ENCODE peak calls at places on chromosome 6, in seven cellular contexts. M is upper lobe of left lung, D is K562, E is transverse colon, B is esophagus muscularis mucosa, W is spleen, I is GM12878. J is an unnamed sample.

GRCh38 chr6:105363100-105363754 is 39.7 kb downstream of the PREP start:
- DNase-seq in B (no peak), M (no peak), E (no peak), I (no peak), W (no peak), D (no peak), J (no peak)

GRCh38 chr6:1678966-1679690 is 69.4 kb downstream of the FOXC1 start:
- DNase-seq in M (no peak), W (no peak), D (no peak), I (no peak), E (no peak), B (no peak), J (no peak)

GRCh38 chr6:117559299-117559698 is 43.0 kb downstream of the GOPC start:
- DNase-seq in W (no peak), B (no peak), M (no peak), E (no peak), I (no peak), D (no peak), J (no peak)

GRCh38 chr6:17226269-17226668 is 54.9 kb upstream of the RBM24 start:
- DNase-seq in I (no peak), M (no peak), D (no peak), E (no peak), W (no peak), B (no peak), J (no peak)

GRCh38 chr6:166375013-166375412 is 7.7 kb downstream of the MPC1 start:
- DNase-seq in E (no peak), W (no peak), D (no peak), B (no peak), I (no peak), M (no peak), J (no peak)

GRCh38 chr6:130362128-130362527 is 3.7 kb upstream of the TMEM200A start:
- DNase-seq in M (no peak), I (no peak), B (peak; percentile 70), W (no peak), D (no peak), E (peak; percentile 15), J (no peak)

GRCh38 chr6:37367557-37367956 is 13.8 kb downstream of the RNF8 start:
- DNase-seq in M (no peak), I (no peak), B (no peak), E (no peak), D (no peak), W (no peak), J (no peak)

GRCh38 chr6:27059621-27060425 is 187.7 kb upstream of the PRSS16 start:
- DNase-seq in I (no peak), D (no peak), B (no peak), E (peak; percentile 20), W (no peak), M (no peak), J (no peak)

GRCh38 chr6:12504325-12504966 is 212.1 kb upstream of the PHACTR1 start:
- DNase-seq in B (no peak), D (peak; percentile 42), W (no peak), M (no peak), E (peak; percentile 29), I (peak; percentile 32), J (peak; percentile 10)

GRCh38 chr6:4174042-4174441 is 38.7 kb upstream of the ECI2 start:
- DNase-seq in M (no peak), I (no peak), E (no peak), W (no peak), B (no peak), D (no peak), J (no peak)

GRCh38 chr6:110105296-110105695 is 74.2 kb downstream of the WASF1 start:
- DNase-seq in W (no peak), M (no peak), I (no peak), B (no peak), E (no peak), D (no peak), J (no peak)

GRCh38 chr6:151005896-151006632 is 140.6 kb downstream of the MTHFD1L start:
- DNase-seq in E (no peak), M (no peak), B (no peak), W (no peak), I (no peak), D (no peak), J (no peak)

GRCh38 chr6:42781546-42781810 is 374 bp upstream of the BICRAL start:
- DNase-seq in I (no peak), W (no peak), B (no peak), D (peak; percentile 40), E (no peak), M (no peak), J (no peak)

GRCh38 chr6:88722691-88723090 is 240.7 kb downstream of the RNGTT start:
- DNase-seq in D (no peak), E (no peak), B (no peak), I (no peak), M (no peak), W (no peak), J (no peak)

GRCh38 chr6:41723178-41723935 is 12.1 kb downstream of the TFEB start:
- DNase-seq in D (peak; percentile 49), B (no peak), M (peak; percentile 89), I (no peak), E (peak; percentile 70), W (peak; percentile 96), J (peak; percentile 90)

GRCh38 chr6:144266091-144266649 is 19.0 kb upstream of the UTRN start:
- DNase-seq in W (no peak), I (no peak), E (peak; percentile 11), M (no peak), D (no peak), B (no peak), J (no peak)

GRCh38 chr6:143673638-143674037 is 4.1 kb upstream of the PHACTR2 start:
- DNase-seq in D (no peak), B (no peak), W (no peak), E (peak; percentile 52), M (no peak), I (no peak), J (no peak)

GRCh38 chr6:138307816-138308727 is 69.6 kb upstream of the SMIM28 start:
- DNase-seq in D (no peak), M (peak; percentile 23), E (peak; percentile 42), B (peak; percentile 89), W (no peak), I (no peak), J (no peak)

GRCh38 chr6:33885121-33886057 is 81.6 kb upstream of the MLN start:
- DNase-seq in B (no peak), I (no peak), D (no peak), E (peak; percentile 40), M (no peak), W (no peak), J (no peak)

GRCh38 chr6:79756496-79756895 is 125.4 kb downstream of the SH3BGRL2 start:
- DNase-seq in B (no peak), E (no peak), M (no peak), D (no peak), I (no peak), W (no peak), J (no peak)

GRCh38 chr6:38572186-38572813 is 67.4 kb downstream of the BTBD9 start:
- DNase-seq in W (no peak), B (no peak), M (no peak), E (no peak), D (no peak), I (peak; percentile 41), J (no peak)

GRCh38 chr6:12009904-12010634 is 2.0 kb upstream of the HIVEP1 start:
- DNase-seq in W (no peak), I (no peak), B (no peak), D (no peak), E (no peak), M (no peak), J (no peak)

GRCh38 chr6:118748311-118749062 is 97.1 kb upstream of the CEP85L start:
- DNase-seq in D (no peak), E (no peak), I (no peak), W (no peak), M (peak; percentile 50), B (peak; percentile 90), J (no peak)

GRCh38 chr6:36757206-36757605 is 59.6 kb downstream of the RAB44 start:
- DNase-seq in I (peak; percentile 68), D (no peak), M (no peak), B (no peak), E (peak; percentile 58), W (no peak), J (no peak)

GRCh38 chr6:2695464-2696095 is 55.1 kb downstream of the MYLK4 start:
- DNase-seq in I (no peak), D (no peak), W (no peak), M (no peak), E (no peak), B (no peak), J (no peak)

GRCh38 chr6:55445648-55446204 is 118.5 kb downstream of the GFRAL start:
- DNase-seq in W (no peak), I (peak; percentile 4), M (no peak), B (no peak), D (no peak), E (no peak), J (no peak)

GRCh38 chr6:158068893-158069799 is 87.5 kb downstream of the SYNJ2 start:
- DNase-seq in B (no peak), M (no peak), E (peak; percentile 84), I (no peak), W (no peak), D (peak; percentile 32), J (no peak)
- TF ChIP-seq POLR2AphosphoS5 in B (no peak), M (no peak), E (no peak), I (no peak), W (no peak), D (no peak), J (no peak)

GRCh38 chr6:108080010-108080780 is 5.7 kb upstream of the OSTM1 start:
- DNase-seq in B (no peak), E (no peak), I (no peak), D (no peak), W (no peak), M (no peak), J (no peak)

GRCh38 chr6:108078191-108078590 is 3.6 kb upstream of the OSTM1 start:
- DNase-seq in B (no peak), M (no peak), W (no peak), D (no peak), E (no peak), I (no peak), J (no peak)

GRCh38 chr6:108071736-108072276 is 2.7 kb downstream of the OSTM1 start:
- DNase-seq in I (no peak), B (no peak), D (no peak), E (no peak), W (no peak), M (no peak), J (no peak)

GRCh38 chr6:108074057-108074358 is 533 bp downstream of the OSTM1 start:
- DNase-seq in M (no peak), E (no peak), W (no peak), D (no peak), I (no peak), B (no peak), J (no peak)

GRCh38 chr6:108074359-108075144 is at the start of gene OSTM1:
- DNase-seq in D (peak; percentile 98), E (peak; percentile 95), B (peak; percentile 95), W (peak; percentile 99), I (peak; percentile 36), M (peak; percentile 100), J (peak; percentile 97)
- TF ChIP-seq POLR2A in D (peak; percentile 77), E (peak; percentile 80), B (peak; percentile 51), W (no peak), I (peak; percentile 92), M (no peak), J (peak; percentile 75)

GRCh38 chr6:35259946-35260626 is 551 bp downstream of the ZNF76 start:
- DNase-seq in E (peak; percentile 80), M (peak; percentile 94), W (no peak), B (peak; percentile 93), D (peak; percentile 97), I (peak; percentile 55), J (peak; percentile 67)
- TF ChIP-seq POLR2AphosphoS5 in E (no peak), M (no peak), W (no peak), B (no peak), D (no peak), I (no peak), J (no peak)

GRCh38 chr6:31575335-31575901 is at the start of gene TNF:
- DNase-seq in B (no peak), I (peak; percentile 91), M (no peak), W (peak; percentile 89), E (peak; percentile 68), D (no peak), J (no peak)
- TF ChIP-seq POLR2A in B (no peak), I (peak; percentile 99), M (no peak), W (peak; percentile 93), E (peak; percentile 69), D (no peak), J (peak; percentile 100)

J was measured in GM12892.